ENCODE peak calls at places on chromosome 1, in nine cellular contexts. W is PC-9, Y is fibroblast of lung, D is HCT116, S is GM23338, M is endothelial cell of umbilical vein, I is hepatocyte, Q is GM23248, O is H1. V is an unnamed sample. For H3K4me1, the result is how much of the 10 kb centered on the place peaks cover.

GRCh38 chr1:181514298-181515290 is 31.3 kb downstream of the CACNA1E start:
- DNase-seq in W (no peak), Y (no peak), D (no peak), S (no peak), M (no peak), I (no peak), Q (no peak), O (no peak), V (no peak)

GRCh38 chr1:65698590-65698989 is 94.1 kb upstream of the PDE4B start:
- DNase-seq in W (no peak), Y (peak), D (no peak), S (no peak), M (no peak), I (no peak), Q (no peak), O (no peak), V (no peak)

GRCh38 chr1:40197656-40198055 is 36.5 kb downstream of the RLF start:
- DNase-seq in W (no peak), Y (no peak), D (no peak), S (no peak), M (no peak), I (no peak), Q (peak), O (no peak), V (peak)

GRCh38 chr1:160205242-160205973 is at the start of gene PEA15:
- DNase-seq in W (no peak), Y (peak), D (peak), S (peak), M (peak), I (peak), Q (peak), O (no peak), V (peak)

GRCh38 chr1:30064547-30064946 is 658.8 kb downstream of the MATN1 start:
- DNase-seq in W (no peak), Y (no peak), D (no peak), S (no peak), M (no peak), I (no peak), Q (no peak), O (no peak), V (no peak)

GRCh38 chr1:14474856-14475255 is 123.6 kb upstream of the KAZN start:
- DNase-seq in W (no peak), Y (no peak), D (no peak), S (no peak), M (no peak), I (no peak), Q (no peak), O (no peak), V (no peak)

GRCh38 chr1:31064685-31065309 is 720 bp downstream of the PUM1 start:
- DNase-seq in W (no peak), Y (peak), D (no peak), S (no peak), M (peak), I (no peak), Q (peak), O (no peak), V (peak)

GRCh38 chr1:75423136-75423535 is 187.8 kb downstream of the SLC44A5 start:
- DNase-seq in W (no peak), Y (no peak), D (no peak), S (no peak), M (peak), I (no peak), Q (no peak), O (no peak), V (no peak)

GRCh38 chr1:19728413-19729145 is 63.9 kb downstream of the HTR6 start:
- DNase-seq in W (no peak), Y (no peak), D (no peak), S (no peak), M (no peak), I (no peak), Q (no peak), O (no peak), V (no peak)

GRCh38 chr1:220353229-220354012 is 81.2 kb upstream of the RAB3GAP2 start:
- DNase-seq in W (no peak), Y (no peak), D (no peak), S (peak), M (no peak), I (no peak), Q (no peak), O (no peak), V (no peak)
- TF ChIP-seq EZH2 in W (no peak), Y (no peak), D (no peak), S (no peak), M (no peak), I (no peak), Q (no peak), O (no peak), V (no peak)

GRCh38 chr1:94014087-94014486 is 104.9 kb upstream of the GCLM start:
- DNase-seq in W (no peak), Y (no peak), D (no peak), S (no peak), M (no peak), I (no peak), Q (no peak), O (no peak), V (no peak)
- H3K4me1 ChIP-seq in W (under half), Y (under half), D (under half), S (under half), M (under half), I (under half), Q (under half), O (under half), V (under half)

GRCh38 chr1:111990878-111991760 is 1.7 kb upstream of the KCND3 start:
- DNase-seq in W (no peak), Y (peak), D (peak), S (peak), M (peak), I (peak), Q (peak), O (peak), V (peak)
- TF ChIP-seq EZH2 in W (no peak), Y (no peak), D (no peak), S (peak), M (no peak), I (peak), Q (no peak), O (peak), V (peak)

GRCh38 chr1:111439461-111440351 is 9.3 kb downstream of the WDR77 start:
- DNase-seq in W (no peak), Y (no peak), D (no peak), S (no peak), M (no peak), I (no peak), Q (no peak), O (no peak), V (no peak)

GRCh38 chr1:111442457-111442856 is 6.6 kb downstream of the WDR77 start:
- DNase-seq in W (no peak), Y (no peak), D (no peak), S (no peak), M (no peak), I (no peak), Q (no peak), O (no peak), V (no peak)

GRCh38 chr1:111441573-111442192 is 7.4 kb downstream of the WDR77 start:
- DNase-seq in W (no peak), Y (peak), D (no peak), S (peak), M (peak), I (peak), Q (peak), O (peak), V (peak)

GRCh38 chr1:111446967-111447892 is 1.8 kb downstream of the WDR77 start:
- DNase-seq in W (no peak), Y (no peak), D (no peak), S (no peak), M (no peak), I (no peak), Q (no peak), O (no peak), V (no peak)

DNA sequence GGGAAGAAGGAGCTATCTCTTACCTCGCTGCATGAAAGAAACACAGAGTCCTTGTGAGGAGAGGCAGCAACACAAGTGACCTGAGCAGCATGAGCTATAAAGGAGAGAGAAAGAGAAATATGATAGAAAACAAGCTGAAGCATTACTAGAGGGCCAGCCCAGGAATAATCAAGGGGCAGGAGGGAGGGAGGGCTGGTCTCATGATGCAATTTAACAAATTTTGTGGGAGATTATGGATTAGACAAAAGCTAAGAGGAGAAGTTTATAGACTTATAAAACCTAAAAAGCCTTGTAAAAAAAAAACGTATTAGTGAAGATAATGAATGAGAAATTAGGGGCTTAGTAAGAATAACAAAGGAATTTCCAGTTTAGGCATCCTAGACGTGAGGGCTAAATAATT is 5.0 kb downstream of the WDR77 start:
- DNase-seq in W (no peak), Y (no peak), D (no peak), S (no peak), M (no peak), I (no peak), Q (no peak), O (no peak), V (no peak)
- H3K4me1 ChIP-seq in W (under half), Y (under half), D (under half), S (under half), M (under half), I (under half), Q (under half), O (under half), V (under half)

DNA sequence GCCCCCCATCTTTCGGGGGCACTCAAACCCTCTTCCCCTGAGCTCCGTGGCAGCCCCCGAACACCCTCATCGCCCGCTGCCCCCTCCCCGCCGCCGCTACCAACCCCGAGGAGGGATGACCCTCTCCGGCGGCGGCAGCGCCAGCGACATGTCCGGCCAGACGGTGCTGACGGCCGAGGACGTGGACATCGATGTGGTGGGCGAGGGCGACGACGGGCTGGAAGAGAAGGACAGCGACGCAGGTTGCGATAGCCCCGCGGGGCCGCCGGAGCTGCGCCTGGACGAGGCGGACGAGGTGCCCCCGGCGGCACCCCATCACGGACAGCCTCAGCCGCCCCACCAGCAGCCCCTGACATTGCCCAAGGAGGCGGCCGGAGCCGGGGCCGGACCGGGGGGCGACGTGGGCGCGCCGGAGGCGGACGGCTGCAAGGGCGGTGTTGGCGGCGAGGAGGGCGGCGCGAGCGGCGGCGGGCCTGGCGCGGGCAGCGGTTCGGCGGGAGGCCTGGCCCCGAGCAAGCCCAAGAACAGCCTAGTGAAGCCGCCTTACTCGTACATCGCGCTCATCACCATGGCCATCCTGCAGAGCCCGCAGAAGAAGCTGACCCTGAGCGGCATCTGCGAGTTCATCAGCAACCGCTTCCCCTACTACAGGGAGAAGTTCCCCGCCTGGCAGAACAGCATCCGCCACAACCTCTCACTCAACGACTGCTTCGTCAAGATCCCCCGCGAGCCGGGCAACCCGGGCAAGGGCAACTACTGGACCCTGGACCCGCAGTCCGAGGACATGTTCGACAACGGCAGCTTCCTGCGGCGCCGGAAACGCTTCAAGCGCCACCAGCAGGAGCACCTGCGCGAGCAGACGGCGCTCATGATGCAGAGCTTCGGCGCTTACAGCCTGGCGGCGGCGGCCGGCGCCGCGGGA is 838 bp downstream of the FOXD3 start:
- DNase-seq in W (no peak), Y (no peak), D (no peak), S (peak), M (no peak), I (peak), Q (peak), O (no peak), V (no peak)
- TF ChIP-seq EZH2 in W (no peak), Y (peak), D (no peak), S (no peak), M (peak), I (peak), Q (peak), O (peak), V (no peak)

V was measured in PC-3.